ENCODE peak calls at places on chromosome 12, in seven cellular contexts. G is IMR-90, U is neuronal stem cell, B is H1, E is mesendoderm, W is mesenchymal stem cell, A is trophoblast cell. I is an unnamed sample.

GRCh38 chr12:1391722-1392121 is 202.7 kb downstream of the FBXL14 start:
- DNase-seq in A (no peak), E (peak), W (no peak), U (no peak), B (no peak), G (no peak), I (peak)

GRCh38 chr12:46005151-46005797 is 14.9 kb upstream of the SCAF11 start:
- DNase-seq in U (no peak), G (peak), W (no peak), A (no peak), E (no peak), B (no peak), I (no peak)

GRCh38 chr12:53078425-53079225 is 565 bp downstream of the SPRYD3 start:
- DNase-seq in B (no peak), W (peak), E (no peak), U (no peak), G (peak), A (no peak), I (no peak)

GRCh38 chr12:53298154-53298553 is 1.3 kb upstream of the MYG1 start:
- DNase-seq in A (peak), W (peak), E (no peak), B (no peak), U (no peak), G (peak), I (no peak)

GRCh38 chr12:52952082-52952801 is 3.3 kb downstream of the KRT18 start:
- DNase-seq in A (no peak), U (no peak), E (no peak), B (no peak), W (no peak), G (no peak), I (no peak)

GRCh38 chr12:65894127-65894526 is 69.8 kb downstream of the HMGA2 start:
- DNase-seq in G (peak), W (peak), U (no peak), A (no peak), B (no peak), E (no peak), I (no peak)

GRCh38 chr12:88921890-88922532 is 341.7 kb upstream of the KITLG start:
- DNase-seq in U (no peak), G (no peak), W (no peak), B (no peak), E (peak), A (peak), I (no peak)

GRCh38 chr12:122031342-122032216 is 9.9 kb downstream of the BCL7A start:
- DNase-seq in G (no peak), U (no peak), A (no peak), E (peak), B (peak), W (peak), I (peak)

GRCh38 chr12:87801860-87802720 is 227.1 kb downstream of the C12orf50 start:
- DNase-seq in U (no peak), G (no peak), A (no peak), B (no peak), E (no peak), W (no peak), I (no peak)

GRCh38 chr12:85390281-85390680 is 110.3 kb downstream of the ALX1 start:
- DNase-seq in W (no peak), B (no peak), G (no peak), E (no peak), A (no peak), U (no peak), I (no peak)

GRCh38 chr12:120367924-120368788 is 808 bp downstream of the MSI1 start:
- DNase-seq in G (no peak), W (no peak), B (no peak), U (no peak), E (peak), A (no peak), I (peak)

GRCh38 chr12:513446-513845 is 53.7 kb downstream of the B4GALNT3 start:
- DNase-seq in U (no peak), G (no peak), E (peak), W (no peak), A (peak), B (no peak), I (no peak)

GRCh38 chr12:58087428-58088117 is 146.2 kb downstream of the ATP23 start:
- DNase-seq in E (peak), G (no peak), W (no peak), U (no peak), A (no peak), B (no peak), I (peak)

GRCh38 chr12:9372202-9372601 is 164.0 kb upstream of the PZP start:
- DNase-seq in W (no peak), G (peak), B (no peak), U (no peak), E (peak), A (no peak), I (no peak)

GRCh38 chr12:111393700-111394275 is 11.9 kb upstream of the SH2B3 start:
- DNase-seq in G (peak), U (no peak), B (no peak), E (no peak), W (peak), A (peak), I (no peak)

GRCh38 chr12:108732489-108732888 is 1.2 kb upstream of the CORO1C start:
- DNase-seq in A (no peak), W (no peak), G (no peak), E (no peak), U (no peak), B (no peak), I (no peak)

GRCh38 chr12:124336742-124337520 is 42.0 kb downstream of the RFLNA start:
- DNase-seq in A (no peak), B (no peak), W (no peak), E (no peak), G (no peak), U (no peak), I (no peak)

GRCh38 chr12:29309320-29309902 is 71.6 kb downstream of the ERGIC2 start:
- DNase-seq in U (no peak), G (peak), A (no peak), B (no peak), W (peak), E (peak), I (no peak)

GRCh38 chr12:54035561-54036377 is 2.9 kb downstream of the HOXC5 start:
- DNase-seq in A (no peak), E (no peak), G (no peak), W (no peak), U (no peak), B (no peak), I (no peak)

GRCh38 chr12:51941011-51941561 is 10.4 kb upstream of the ACVR1B start:
- DNase-seq in A (no peak), B (no peak), G (peak), E (no peak), U (no peak), W (peak), I (no peak)

GRCh38 chr12:54141534-54142475 is 47.0 kb downstream of the SMUG1 start:
- DNase-seq in E (peak), W (peak), G (no peak), U (no peak), A (peak), B (no peak), I (no peak)

GRCh38 chr12:90829044-90829443 is 125.9 kb downstream of the CCER1 start:
- DNase-seq in G (no peak), A (no peak), B (no peak), U (no peak), E (no peak), W (no peak), I (no peak)

GRCh38 chr12:57475271-57476161 is 4.2 kb downstream of the ARHGAP9 start:
- DNase-seq in E (no peak), B (peak), G (no peak), A (no peak), W (peak), U (no peak), I (peak)

GRCh38 chr12:91355150-91356006 is 172.8 kb upstream of the DCN start:
- DNase-seq in A (peak), W (peak), E (peak), U (peak), B (peak), G (peak), I (peak)

GRCh38 chr12:108468149-108468968 is 46.7 kb upstream of the FICD start:
- DNase-seq in U (peak), W (peak), G (peak), E (peak), B (no peak), A (no peak), I (no peak)

GRCh38 chr12:77837876-77838291 is 7.2 kb downstream of the NAV3 start:
- DNase-seq in U (no peak), A (no peak), W (no peak), E (no peak), B (no peak), G (no peak), I (no peak)

GRCh38 chr12:82474181-82474797 is 116.0 kb downstream of the METTL25 start:
- DNase-seq in B (no peak), E (no peak), U (no peak), G (no peak), W (no peak), A (no peak), I (no peak)

GRCh38 chr12:23666866-23667265 is 282.6 kb downstream of the SOX5 start:
- DNase-seq in A (no peak), G (no peak), E (peak), W (no peak), U (no peak), B (no peak), I (no peak)

GRCh38 chr12:6606331-6607131 is 648 bp downstream of the CHD4 start:
- DNase-seq in A (no peak), G (peak), W (peak), E (peak), B (no peak), U (no peak), I (peak)

GRCh38 chr12:92570056-92570753 is 132.6 kb upstream of the PLEKHG7 start:
- DNase-seq in W (peak), U (peak), A (peak), B (peak), G (peak), E (peak), I (peak)

GRCh38 chr12:5944688-5945070 is 380 bp downstream of the ANO2 start:
- DNase-seq in A (peak), E (peak), U (no peak), G (no peak), B (no peak), W (no peak), I (no peak)

GRCh38 chr12:39619316-39619659 is 315 bp downstream of the ABCD2 start:
- DNase-seq in E (no peak), G (no peak), W (no peak), A (no peak), B (no peak), U (no peak), I (no peak)

GRCh38 chr12:122064780-122065588 is 13.6 kb upstream of the MLXIP start:
- DNase-seq in W (peak), U (no peak), E (peak), A (no peak), G (peak), B (peak), I (peak)

GRCh38 chr12:111546758-111547383 is 52.2 kb downstream of the ATXN2 start:
- DNase-seq in A (no peak), W (no peak), G (peak), U (no peak), E (no peak), B (no peak), I (no peak)

GRCh38 chr12:53968214-53969127 is 4.5 kb upstream of the HOXC11 start:
- DNase-seq in A (no peak), B (no peak), G (no peak), W (no peak), U (no peak), E (no peak), I (no peak)

GRCh38 chr12:69884386-69884785 is 59.4 kb downstream of the MYRFL start:
- DNase-seq in U (no peak), W (no peak), B (no peak), G (no peak), E (no peak), A (no peak), I (no peak)

GRCh38 chr12:339557-340195 is 49.4 kb downstream of the KDM5A start:
- DNase-seq in G (no peak), W (no peak), B (no peak), E (no peak), A (no peak), U (no peak), I (no peak)

GRCh38 chr12:2639020-2639298 is 155.8 kb upstream of the FKBP4 start:
- DNase-seq in G (no peak), A (no peak), E (no peak), U (no peak), W (no peak), B (no peak), I (no peak)

GRCh38 chr12:113058553-113058952 is 2.0 kb downstream of the DTX1 start:
- DNase-seq in B (no peak), W (no peak), A (no peak), E (no peak), U (no peak), G (no peak), I (no peak)
- H2AK5ac ChIP-seq in B (no peak), W (no peak), A (no peak), E (no peak), U (no peak), G (no peak), I (no peak)

GRCh38 chr12:24769682-24770081 is 179.2 kb downstream of the BCAT1 start:
- DNase-seq in W (no peak), E (no peak), B (no peak), U (no peak), A (no peak), G (no peak), I (no peak)
- H2AK5ac ChIP-seq in W (no peak), E (no peak), B (no peak), U (no peak), A (no peak), G (no peak), I (no peak)

GRCh38 chr12:73112035-73112816 is 840.1 kb downstream of the TRHDE start:
- DNase-seq in W (no peak), B (no peak), G (no peak), E (no peak), A (no peak), U (no peak), I (no peak)
- H2AK5ac ChIP-seq in W (no peak), B (no peak), G (no peak), E (no peak), A (no peak), U (no peak), I (no peak)

GRCh38 chr12:68831272-68831671 is 23.3 kb downstream of the MDM2 start:
- DNase-seq in A (peak), E (peak), G (no peak), B (no peak), U (no peak), W (no peak), I (peak)

GRCh38 chr12:68825569-68826217 is 17.7 kb downstream of the MDM2 start:
- DNase-seq in G (no peak), A (peak), W (no peak), U (no peak), E (no peak), B (no peak), I (no peak)

GRCh38 chr12:68831751-68832503 is 23.9 kb downstream of the MDM2 start:
- DNase-seq in G (no peak), W (no peak), B (no peak), A (peak), U (no peak), E (peak), I (no peak)

GRCh38 chr12:68827895-68828294 is 19.9 kb downstream of the MDM2 start:
- DNase-seq in U (no peak), E (no peak), W (no peak), G (no peak), B (no peak), A (no peak), I (no peak)

DNA sequence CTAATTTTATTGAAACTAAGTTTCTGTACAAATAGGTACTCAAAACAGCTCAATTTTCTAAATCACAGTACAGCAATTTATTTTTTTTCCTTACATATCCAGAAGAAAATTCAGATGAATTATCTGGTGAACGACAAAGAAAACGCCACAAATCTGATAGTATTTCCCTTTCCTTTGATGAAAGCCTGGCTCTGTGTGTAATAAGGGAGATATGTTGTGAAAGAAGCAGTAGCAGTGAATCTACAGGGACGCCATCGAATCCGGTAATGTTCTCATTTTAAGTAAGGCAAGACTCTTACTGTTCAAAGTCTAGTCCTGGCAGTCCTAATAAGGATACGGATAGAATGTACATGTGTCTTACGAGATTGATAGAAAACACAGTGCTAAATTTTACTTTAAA is 20.7 kb downstream of the MDM2 start:
- DNase-seq in E (no peak), W (no peak), A (no peak), G (no peak), B (no peak), U (no peak), I (no peak)
- H2AK5ac ChIP-seq in E (no peak), W (no peak), A (no peak), G (no peak), B (no peak), U (no peak), I (no peak)

GRCh38 chr12:49580572-49581535 is 12.9 kb upstream of the MCRS1 start:
- DNase-seq in A (peak), E (peak), W (peak), U (peak), B (peak), G (peak), I (peak)

GRCh38 chr12:49583361-49584094 is 15.6 kb upstream of the MCRS1 start:
- DNase-seq in W (no peak), A (no peak), U (no peak), G (peak), B (no peak), E (no peak), I (no peak)

GRCh38 chr12:49585477-49586445 is 17.8 kb upstream of the MCRS1 start:
- DNase-seq in U (no peak), B (no peak), A (no peak), G (no peak), W (no peak), E (no peak), I (no peak)

GRCh38 chr12:49582840-49583239 is 14.9 kb upstream of the MCRS1 start:
- DNase-seq in W (no peak), G (peak), E (no peak), B (no peak), U (no peak), A (no peak), I (no peak)

GRCh38 chr12:49582201-49582600 is 14.3 kb upstream of the MCRS1 start:
- DNase-seq in W (no peak), U (no peak), G (no peak), B (no peak), A (no peak), E (no peak), I (no peak)
- H2AK5ac ChIP-seq in W (no peak), U (no peak), G (no peak), B (no peak), A (no peak), E (no peak), I (no peak)

GRCh38 chr12:95016120-95016519 is 12.6 kb upstream of the NDUFA12 start:
- DNase-seq in A (no peak), U (no peak), B (no peak), W (no peak), E (no peak), G (no peak), I (no peak)
- H2AK5ac ChIP-seq in A (no peak), U (no peak), B (no peak), W (no peak), E (no peak), G (no peak), I (no peak)

GRCh38 chr12:130831246-130831645 is 7.8 kb downstream of the STX2 start:
- DNase-seq in U (no peak), B (no peak), W (no peak), A (no peak), G (no peak), E (no peak), I (peak)
- H2AK5ac ChIP-seq in U (no peak), B (no peak), W (peak), A (no peak), G (no peak), E (no peak), I (no peak)

GRCh38 chr12:4867384-4867783 is 42.3 kb upstream of the KCNA1 start:
- DNase-seq in G (no peak), U (no peak), W (no peak), B (no peak), A (no peak), E (no peak), I (no peak)

GRCh38 chr12:4865246-4865645 is 44.5 kb upstream of the KCNA1 start:
- DNase-seq in E (no peak), B (no peak), W (no peak), G (no peak), U (no peak), A (no peak), I (no peak)

GRCh38 chr12:4862809-4863208 is 46.9 kb upstream of the KCNA1 start:
- DNase-seq in E (no peak), B (no peak), W (no peak), G (no peak), U (no peak), A (no peak), I (no peak)

GRCh38 chr12:4866288-4866687 is 43.4 kb upstream of the KCNA1 start:
- DNase-seq in E (no peak), A (no peak), B (no peak), U (no peak), W (no peak), G (no peak), I (no peak)

DNA sequence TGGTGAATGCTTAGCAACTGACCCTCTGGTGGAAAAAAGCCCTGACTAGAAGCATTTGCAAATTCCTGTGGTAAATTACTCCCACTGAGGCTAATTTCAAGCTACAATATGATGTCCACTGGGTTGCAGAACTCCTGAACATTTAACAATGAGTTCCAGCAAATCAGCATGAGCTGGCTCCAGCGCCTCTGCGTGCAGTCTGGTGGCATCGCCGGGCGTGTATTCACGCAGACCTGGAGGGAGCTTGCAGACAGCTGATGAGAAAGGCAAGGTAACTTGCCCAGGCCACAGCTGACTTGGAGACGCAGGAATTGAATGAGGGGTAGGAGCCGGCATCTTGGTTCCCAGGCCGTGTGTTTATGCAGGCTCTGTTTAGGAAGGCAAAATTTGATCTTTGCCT is 45.1 kb upstream of the KCNA1 start:
- DNase-seq in U (no peak), E (no peak), W (no peak), B (no peak), A (no peak), G (no peak), I (no peak)
- H2AK5ac ChIP-seq in U (no peak), E (no peak), W (no peak), B (no peak), A (no peak), G (no peak), I (no peak)

GRCh38 chr12:32714772-32715171 is 35.7 kb downstream of the DNM1L start:
- DNase-seq in E (no peak), W (no peak), G (no peak), U (no peak), B (no peak), A (no peak), I (no peak)
- H2AK5ac ChIP-seq in E (no peak), W (no peak), G (no peak), U (no peak), B (no peak), A (no peak), I (no peak)

DNA sequence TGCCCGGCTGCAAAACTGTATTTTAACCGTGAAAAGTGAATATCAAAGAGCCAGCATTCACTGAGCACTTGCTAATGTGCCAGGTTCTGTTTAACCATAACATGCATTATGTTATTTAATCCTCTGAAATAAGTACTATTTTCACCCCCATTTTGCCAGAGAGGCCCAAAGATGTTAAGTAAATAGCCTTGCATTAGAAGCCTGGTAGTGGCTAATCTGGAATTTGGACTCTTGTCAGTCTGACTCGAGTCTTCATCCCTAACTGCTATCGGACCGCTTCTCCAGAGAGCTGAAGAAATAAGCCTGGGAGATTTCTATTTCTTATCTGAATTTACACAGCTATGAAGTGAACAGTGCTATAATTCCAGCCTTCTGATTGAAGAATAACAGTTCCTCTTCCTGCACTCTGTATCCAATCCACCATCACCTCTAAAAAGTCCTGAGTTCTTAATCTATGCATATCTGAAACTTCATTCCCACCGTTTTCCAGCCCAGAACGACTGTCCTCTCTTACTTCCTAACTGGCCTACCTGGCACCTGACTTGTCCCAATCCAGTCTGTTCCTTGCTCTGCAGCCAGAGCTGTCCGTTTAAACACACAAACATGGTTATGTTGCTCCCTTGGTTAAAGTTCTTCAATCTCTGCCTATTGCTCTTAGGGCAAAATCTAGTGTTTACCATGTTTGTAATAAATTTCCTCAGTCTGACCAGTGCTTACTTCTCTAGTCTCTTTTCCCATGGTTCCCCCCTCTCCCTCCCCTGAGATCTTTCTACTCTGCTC is 2.3 kb downstream of the POLR3B start:
- DNase-seq in E (no peak), U (no peak), W (no peak), A (no peak), G (no peak), B (no peak), I (no peak)
- H2AK5ac ChIP-seq in E (no peak), U (no peak), W (no peak), A (no peak), G (no peak), B (no peak), I (no peak)

I was measured in H9.